ENCODE peak calls at places on chromosomes 12 and 14, in five cellular contexts. One of them, this sample, is unnamed.

GRCh38 chr12:30219047-30219446 is 435.3 kb upstream of the TMTC1 start:
- DNase-seq in foreskin fibroblast: peak
- DNase-seq in GM06990: no peak
- DNase-seq in cardiac muscle cell: no peak
- DNase-seq in lung: no peak
- DNase-seq in this sample: no peak

GRCh38 chr14:38989917-38990546 is 113.0 kb downstream of the SEC23A start:
- DNase-seq in cardiac muscle cell: no peak
- DNase-seq in GM06990: no peak
- DNase-seq in foreskin fibroblast: no peak
- DNase-seq in lung: no peak
- DNase-seq in this sample: no peak

GRCh38 chr12:126582231-126582630 is 1517.0 kb downstream of the AACS start:
- DNase-seq in GM06990: no peak
- DNase-seq in lung: no peak
- DNase-seq in cardiac muscle cell: no peak
- DNase-seq in foreskin fibroblast: no peak
- DNase-seq in this sample: no peak

GRCh38 chr12:2498961-2499500 is 295.7 kb upstream of the FKBP4 start:
- DNase-seq in cardiac muscle cell: no peak
- DNase-seq in lung: no peak
- DNase-seq in foreskin fibroblast: no peak
- DNase-seq in GM06990: no peak
- DNase-seq in this sample: no peak

GRCh38 chr12:6332459-6332858 is 9.4 kb downstream of the TNFRSF1A start:
- DNase-seq in foreskin fibroblast: peak
- DNase-seq in lung: no peak
- DNase-seq in GM06990: no peak
- DNase-seq in cardiac muscle cell: peak
- DNase-seq in this sample: no peak

GRCh38 chr14:76920572-76921175 is 94.5 kb downstream of the LRRC74A start:
- DNase-seq in lung: no peak
- DNase-seq in GM06990: no peak
- DNase-seq in cardiac muscle cell: peak
- DNase-seq in foreskin fibroblast: no peak
- DNase-seq in this sample: no peak

GRCh38 chr12:91627225-91627624 is 444.6 kb upstream of the DCN start:
- DNase-seq in foreskin fibroblast: no peak
- DNase-seq in GM06990: no peak
- DNase-seq in lung: no peak
- DNase-seq in cardiac muscle cell: no peak
- DNase-seq in this sample: no peak

GRCh38 chr12:120350576-120351350 is 18.2 kb downstream of the MSI1 start:
- DNase-seq in cardiac muscle cell: no peak
- DNase-seq in foreskin fibroblast: no peak
- DNase-seq in lung: peak
- DNase-seq in GM06990: no peak
- DNase-seq in this sample: no peak

GRCh38 chr12:27486986-27487385 is 37.0 kb upstream of the PPFIBP1 start:
- DNase-seq in foreskin fibroblast: peak
- DNase-seq in GM06990: no peak
- DNase-seq in cardiac muscle cell: no peak
- DNase-seq in lung: no peak
- DNase-seq in this sample: no peak

GRCh38 chr12:6644903-6645302 is 2.3 kb downstream of the ACRBP start:
- DNase-seq in cardiac muscle cell: peak
- DNase-seq in GM06990: no peak
- DNase-seq in lung: no peak
- DNase-seq in foreskin fibroblast: no peak
- DNase-seq in this sample: no peak

GRCh38 chr14:60220917-60221316 is 28.1 kb upstream of the PPM1A start:
- DNase-seq in GM06990: no peak
- DNase-seq in foreskin fibroblast: no peak
- DNase-seq in cardiac muscle cell: no peak
- DNase-seq in lung: no peak
- DNase-seq in this sample: no peak

DNA sequence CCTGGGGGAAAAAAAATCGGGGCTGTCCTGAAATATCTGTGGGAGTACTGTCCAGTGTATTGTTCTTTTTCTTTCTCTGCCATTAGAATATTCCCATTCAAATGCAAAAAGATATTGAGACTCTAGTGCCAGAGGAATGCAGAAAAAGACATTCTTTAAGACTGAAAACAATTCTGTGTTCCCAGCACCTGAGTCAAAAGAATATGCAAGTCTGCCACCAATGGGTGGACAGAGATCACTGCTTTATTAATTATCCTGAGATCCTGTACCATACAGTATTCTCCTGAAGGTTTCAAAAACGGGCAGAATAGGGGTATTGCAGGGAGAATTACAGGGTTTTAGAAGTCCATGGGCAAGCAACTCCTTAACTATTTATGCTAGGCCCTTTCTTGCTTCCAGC is 361.8 kb downstream of the C12orf50 start:
- DNase-seq in foreskin fibroblast: no peak
- DNase-seq in lung: no peak
- DNase-seq in cardiac muscle cell: peak
- DNase-seq in GM06990: no peak
- DNase-seq in this sample: no peak
- TF ChIP-seq CTCF in foreskin fibroblast: no peak
- TF ChIP-seq CTCF in lung: no peak
- TF ChIP-seq CTCF in cardiac muscle cell: peak
- TF ChIP-seq CTCF in GM06990: no peak
- TF ChIP-seq CTCF in this sample: no peak

GRCh38 chr14:104895786-104896642 is 28.7 kb upstream of the PLD4 start:
- DNase-seq in cardiac muscle cell: no peak
- DNase-seq in foreskin fibroblast: no peak
- DNase-seq in lung: peak
- DNase-seq in GM06990: no peak
- DNase-seq in this sample: no peak
- H3K4me3 ChIP-seq in cardiac muscle cell: no peak
- H3K4me3 ChIP-seq in foreskin fibroblast: no peak
- H3K4me3 ChIP-seq in lung: no peak
- H3K4me3 ChIP-seq in GM06990: no peak
- H3K4me3 ChIP-seq in this sample: no peak

DNA sequence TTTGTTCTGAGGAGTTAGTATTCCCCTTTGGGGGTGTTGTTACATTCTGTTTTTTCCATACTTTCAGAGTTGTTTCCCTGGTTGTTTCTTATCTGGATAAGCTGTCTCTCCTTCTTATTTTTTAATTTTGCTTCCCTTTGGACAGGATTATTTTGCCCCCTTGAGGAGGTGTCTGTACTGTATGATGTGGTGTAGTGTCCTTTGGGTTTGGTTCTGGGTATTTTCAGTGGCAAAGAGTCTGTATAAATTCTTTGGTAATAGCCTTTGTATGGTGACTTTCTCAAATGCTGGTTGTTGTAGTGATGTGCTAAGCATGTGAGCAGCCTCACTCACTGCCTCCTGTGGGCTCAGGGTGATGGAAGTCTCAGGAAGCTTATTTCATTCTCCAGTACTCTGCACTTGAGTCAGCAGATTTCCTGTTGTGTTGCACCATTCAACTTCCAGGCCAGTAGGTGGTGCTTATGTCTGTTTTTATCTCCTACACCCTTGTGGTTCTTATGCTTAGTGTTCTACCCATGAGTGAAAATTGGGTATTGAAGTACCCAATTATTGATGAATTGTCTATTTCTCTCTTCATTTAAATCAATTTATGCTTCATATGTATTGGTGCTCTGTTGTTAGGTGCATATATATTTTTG is 103.3 kb upstream of the PMCH start:
- DNase-seq in cardiac muscle cell: peak
- DNase-seq in lung: no peak
- DNase-seq in foreskin fibroblast: peak
- DNase-seq in GM06990: peak
- DNase-seq in this sample: peak
- TF ChIP-seq CTCF in cardiac muscle cell: peak
- TF ChIP-seq CTCF in lung: no peak
- TF ChIP-seq CTCF in foreskin fibroblast: peak
- TF ChIP-seq CTCF in GM06990: peak
- TF ChIP-seq CTCF in this sample: peak

GRCh38 chr12:57602544-57602943 is 2.1 kb upstream of the DTX3 start:
- DNase-seq in lung: no peak
- DNase-seq in cardiac muscle cell: no peak
- DNase-seq in GM06990: no peak
- DNase-seq in foreskin fibroblast: no peak
- DNase-seq in this sample: no peak

GRCh38 chr12:57605308-57606015 is 838 bp downstream of the DTX3 start:
- DNase-seq in GM06990: no peak
- DNase-seq in foreskin fibroblast: no peak
- DNase-seq in cardiac muscle cell: no peak
- DNase-seq in lung: no peak
- DNase-seq in this sample: no peak

GRCh38 chr12:57603758-57604453 is 718 bp upstream of the DTX3 start:
- DNase-seq in foreskin fibroblast: peak
- DNase-seq in GM06990: no peak
- DNase-seq in cardiac muscle cell: peak
- DNase-seq in lung: no peak
- DNase-seq in this sample: peak

GRCh38 chr12:57604454-57605307 is at the start of gene DTX3:
- DNase-seq in cardiac muscle cell: peak
- DNase-seq in lung: no peak
- DNase-seq in foreskin fibroblast: no peak
- DNase-seq in GM06990: peak
- DNase-seq in this sample: no peak

DNA sequence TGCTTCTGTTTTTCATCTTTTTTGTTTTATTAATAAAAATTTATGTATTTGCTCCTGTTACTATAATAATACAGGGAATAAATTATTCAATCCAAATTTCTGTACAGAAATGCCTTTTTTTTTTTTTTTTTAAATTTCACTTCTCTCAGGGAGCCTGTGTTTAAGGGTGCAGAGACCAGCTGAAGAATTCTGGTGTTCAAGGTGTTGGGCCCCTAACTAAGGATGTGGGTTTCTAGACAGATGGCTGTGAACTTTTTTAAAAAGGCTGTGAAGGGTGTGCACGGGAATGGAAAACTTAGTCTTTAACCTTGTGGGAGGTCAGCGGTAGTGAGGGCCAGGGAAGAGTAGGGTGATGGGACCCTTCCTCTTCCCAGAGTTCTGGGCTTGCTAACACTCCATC is 1.3 kb upstream of the DTX3 start:
- DNase-seq in cardiac muscle cell: no peak
- DNase-seq in GM06990: no peak
- DNase-seq in lung: no peak
- DNase-seq in foreskin fibroblast: no peak
- DNase-seq in this sample: no peak
- H3K4me3 ChIP-seq in cardiac muscle cell: no peak
- H3K4me3 ChIP-seq in GM06990: no peak
- H3K4me3 ChIP-seq in lung: no peak
- H3K4me3 ChIP-seq in foreskin fibroblast: no peak
- H3K4me3 ChIP-seq in this sample: no peak

DNA sequence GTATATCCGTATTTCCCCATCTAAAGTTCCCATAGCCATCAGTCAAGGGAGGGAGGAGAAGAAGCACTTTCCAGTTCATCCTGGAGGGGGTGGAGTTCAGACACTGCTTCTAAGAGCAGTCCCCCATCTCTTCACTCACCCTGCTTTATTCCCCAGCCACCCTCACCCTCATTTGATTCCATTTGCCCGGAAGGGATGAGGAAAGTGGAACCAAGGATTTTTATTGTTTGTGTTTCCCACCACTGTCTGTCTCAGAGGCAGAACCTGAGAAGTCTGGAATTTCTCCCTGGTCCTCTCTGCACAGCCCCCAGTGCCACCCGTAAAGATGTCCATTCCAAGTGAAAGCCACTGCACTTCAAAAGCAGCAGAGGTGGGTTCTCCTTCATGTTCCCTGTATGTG is 134.2 kb upstream of the HIF1A start:
- DNase-seq in cardiac muscle cell: peak
- DNase-seq in GM06990: no peak
- DNase-seq in lung: no peak
- DNase-seq in foreskin fibroblast: no peak
- DNase-seq in this sample: no peak
- TF ChIP-seq CTCF in cardiac muscle cell: peak
- TF ChIP-seq CTCF in GM06990: no peak
- TF ChIP-seq CTCF in lung: no peak
- TF ChIP-seq CTCF in foreskin fibroblast: peak
- TF ChIP-seq CTCF in this sample: peak

DNA sequence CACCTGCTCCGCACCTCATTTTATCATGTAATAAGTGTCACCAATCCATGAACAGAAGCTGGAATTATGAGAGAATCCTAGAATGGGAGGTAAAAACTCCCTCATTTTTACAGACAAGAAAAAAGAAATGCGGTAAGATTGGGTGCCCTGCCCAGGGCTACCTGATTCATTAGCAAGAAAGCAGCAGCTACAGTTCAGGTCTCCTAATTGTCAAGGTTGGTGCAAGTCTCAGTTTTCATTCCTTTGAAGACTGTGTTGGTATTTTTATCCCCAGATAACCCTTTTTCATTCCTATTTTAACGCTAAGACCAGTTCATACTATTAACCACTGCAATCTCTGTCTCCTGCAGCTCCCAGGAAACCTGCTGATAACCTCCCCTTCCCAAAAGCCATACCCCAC is 6.9 kb downstream of the DUSP6 start:
- DNase-seq in foreskin fibroblast: no peak
- DNase-seq in cardiac muscle cell: no peak
- DNase-seq in GM06990: no peak
- DNase-seq in lung: no peak
- DNase-seq in this sample: no peak
- H3K4me3 ChIP-seq in foreskin fibroblast: no peak
- H3K4me3 ChIP-seq in cardiac muscle cell: peak
- H3K4me3 ChIP-seq in GM06990: no peak
- H3K4me3 ChIP-seq in lung: no peak
- H3K4me3 ChIP-seq in this sample: no peak

GRCh38 chr12:97960741-97961608 is 498.4 kb downstream of the RMST start:
- DNase-seq in GM06990: no peak
- DNase-seq in foreskin fibroblast: no peak
- DNase-seq in cardiac muscle cell: peak
- DNase-seq in lung: peak
- DNase-seq in this sample: no peak
- TF ChIP-seq CTCF in GM06990: peak
- TF ChIP-seq CTCF in foreskin fibroblast: peak
- TF ChIP-seq CTCF in cardiac muscle cell: peak
- TF ChIP-seq CTCF in lung: no peak
- TF ChIP-seq CTCF in this sample: no peak

DNA sequence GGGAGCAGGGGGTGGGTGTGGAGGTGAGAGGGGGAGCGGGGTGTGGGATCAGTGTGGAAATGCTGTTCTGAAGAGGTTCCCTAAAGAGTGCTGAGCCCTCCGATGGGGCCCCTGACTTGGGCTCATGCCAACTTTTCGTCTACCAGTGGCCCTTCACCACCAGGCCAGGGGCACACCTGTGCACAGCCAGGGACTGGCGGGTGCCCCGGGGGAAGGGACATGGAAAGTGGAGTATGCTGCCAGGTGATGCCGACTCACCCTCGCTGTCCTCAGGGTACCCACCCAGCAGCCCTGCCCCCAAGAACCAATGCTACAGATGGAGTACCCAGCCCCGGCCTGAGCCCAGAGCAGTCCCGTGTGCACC is 26.2 kb downstream of the AMN start:
- DNase-seq in lung: no peak
- DNase-seq in cardiac muscle cell: no peak
- DNase-seq in foreskin fibroblast: no peak
- DNase-seq in GM06990: no peak
- DNase-seq in this sample: no peak
- H3K4me3 ChIP-seq in lung: no peak
- H3K4me3 ChIP-seq in cardiac muscle cell: no peak
- H3K4me3 ChIP-seq in foreskin fibroblast: no peak
- H3K4me3 ChIP-seq in GM06990: no peak
- H3K4me3 ChIP-seq in this sample: no peak

GRCh38 chr12:43349863-43350262 is 202.1 kb downstream of the ADAMTS20 start:
- DNase-seq in cardiac muscle cell: peak
- DNase-seq in GM06990: no peak
- DNase-seq in lung: no peak
- DNase-seq in foreskin fibroblast: no peak
- DNase-seq in this sample: no peak
- TF ChIP-seq CTCF in cardiac muscle cell: peak
- TF ChIP-seq CTCF in GM06990: no peak
- TF ChIP-seq CTCF in lung: no peak
- TF ChIP-seq CTCF in foreskin fibroblast: peak
- TF ChIP-seq CTCF in this sample: peak

This sample was measured in AG09309.